ENCODE peak calls at places on chromosome 12, in four cellular contexts. One of them, this sample, is unnamed.

GRCh38 chr12:10068634-10069033 is 30.2 kb downstream of the CLEC1A start:
- DNase-seq in HT1080: no peak
- DNase-seq in NCI-H510A treated with DMSO at 0.1 percent for 48 hours: no peak
- DNase-seq in activated effector memory CD4-positive, alpha-beta T cell treated with Interleukin-2 at 50 U/mL for 16 hours: no peak
- DNase-seq in this sample: no peak

GRCh38 chr12:121925361-121925725 is 7.0 kb downstream of the CFAP251 start:
- DNase-seq in HT1080: no peak
- DNase-seq in NCI-H510A treated with DMSO at 0.1 percent for 48 hours: no peak
- DNase-seq in activated effector memory CD4-positive, alpha-beta T cell treated with Interleukin-2 at 50 U/mL for 16 hours: no peak
- DNase-seq in this sample: peak; percentile 52

GRCh38 chr12:118122264-118122663 is 13.7 kb upstream of the PEBP1 start:
- DNase-seq in activated effector memory CD4-positive, alpha-beta T cell treated with Interleukin-2 at 50 U/mL for 16 hours: no peak
- DNase-seq in HT1080: no peak
- DNase-seq in NCI-H510A treated with DMSO at 0.1 percent for 48 hours: no peak
- DNase-seq in this sample: no peak

GRCh38 chr12:5258498-5258897 is 173.4 kb upstream of the NTF3 start:
- DNase-seq in HT1080: peak; percentile 45
- DNase-seq in NCI-H510A treated with DMSO at 0.1 percent for 48 hours: no peak
- DNase-seq in activated effector memory CD4-positive, alpha-beta T cell treated with Interleukin-2 at 50 U/mL for 16 hours: no peak
- DNase-seq in this sample: peak; percentile 25

GRCh38 chr12:103677905-103678304 is 90.8 kb downstream of the STAB2 start:
- DNase-seq in activated effector memory CD4-positive, alpha-beta T cell treated with Interleukin-2 at 50 U/mL for 16 hours: no peak
- DNase-seq in NCI-H510A treated with DMSO at 0.1 percent for 48 hours: peak; percentile 52
- DNase-seq in HT1080: no peak
- DNase-seq in this sample: no peak

GRCh38 chr12:16297521-16297920 is 20.0 kb upstream of the SLC15A5 start:
- DNase-seq in HT1080: no peak
- DNase-seq in activated effector memory CD4-positive, alpha-beta T cell treated with Interleukin-2 at 50 U/mL for 16 hours: no peak
- DNase-seq in NCI-H510A treated with DMSO at 0.1 percent for 48 hours: no peak
- DNase-seq in this sample: no peak

GRCh38 chr12:132560421-132560830 is 50.0 kb downstream of the LRCOL1 start:
- DNase-seq in HT1080: no peak
- DNase-seq in activated effector memory CD4-positive, alpha-beta T cell treated with Interleukin-2 at 50 U/mL for 16 hours: peak; percentile 7
- DNase-seq in NCI-H510A treated with DMSO at 0.1 percent for 48 hours: no peak
- DNase-seq in this sample: peak; percentile 55

GRCh38 chr12:76178461-76178860 is 94.0 kb upstream of the NAP1L1 start:
- DNase-seq in HT1080: no peak
- DNase-seq in activated effector memory CD4-positive, alpha-beta T cell treated with Interleukin-2 at 50 U/mL for 16 hours: no peak
- DNase-seq in NCI-H510A treated with DMSO at 0.1 percent for 48 hours: no peak
- DNase-seq in this sample: no peak

GRCh38 chr12:50074936-50075807 is 10.0 kb upstream of the SMARCD1 start:
- DNase-seq in HT1080: peak; percentile 77
- DNase-seq in activated effector memory CD4-positive, alpha-beta T cell treated with Interleukin-2 at 50 U/mL for 16 hours: peak; percentile 72
- DNase-seq in NCI-H510A treated with DMSO at 0.1 percent for 48 hours: peak; percentile 83
- DNase-seq in this sample: peak; percentile 90

GRCh38 chr12:94615284-94616216 is 34.8 kb downstream of the TMCC3 start:
- DNase-seq in activated effector memory CD4-positive, alpha-beta T cell treated with Interleukin-2 at 50 U/mL for 16 hours: no peak
- DNase-seq in NCI-H510A treated with DMSO at 0.1 percent for 48 hours: no peak
- DNase-seq in HT1080: peak; percentile 91
- DNase-seq in this sample: peak; percentile 10

GRCh38 chr12:27821259-27821973 is 41.4 kb upstream of the MANSC4 start:
- DNase-seq in NCI-H510A treated with DMSO at 0.1 percent for 48 hours: peak; percentile 36
- DNase-seq in HT1080: peak; percentile 89
- DNase-seq in activated effector memory CD4-positive, alpha-beta T cell treated with Interleukin-2 at 50 U/mL for 16 hours: peak; percentile 14
- DNase-seq in this sample: peak; percentile 70

This sample was measured in AG08396.